ENCODE peak calls at places on chromosomes 16 and 17, in ten cellular contexts. F is GM10248, N is Peyer's patch, R is WTC11, Z is mesothelial cell of epicardium, E is BE2C, J is kidney epithelial cell, Y is fibroblast of villous mesenchyme, L is progenitor cell of endocrine pancreas, T is tibial artery. U is an unnamed sample.

GRCh38 chr17:34981538-34982241 is 1.4 kb downstream of the LIG3 start:
- DNase-seq in F (no peak), N (no peak), R (no peak), Z (no peak), E (no peak), J (no peak), Y (peak), L (no peak), T (no peak), U (no peak)

GRCh38 chr16:31427441-31428276 is 501 bp downstream of the COX6A2 start:
- DNase-seq in F (peak), N (peak), R (peak), Z (no peak), E (no peak), J (no peak), Y (peak), L (no peak), T (peak), U (no peak)

GRCh38 chr17:80475949-80476876 is at the start of gene NPTX1:
- DNase-seq in F (no peak), N (no peak), R (no peak), Z (peak), E (no peak), J (no peak), Y (no peak), L (no peak), T (no peak), U (no peak)

GRCh38 chr16:23607740-23608139 is 11.6 kb upstream of the NDUFAB1 start:
- DNase-seq in F (no peak), N (no peak), R (no peak), Z (no peak), E (no peak), J (no peak), Y (no peak), L (no peak), T (no peak), U (no peak)

GRCh38 chr17:66446419-66446818 is 144.0 kb downstream of the PRKCA start:
- DNase-seq in F (no peak), N (no peak), R (no peak), Z (no peak), E (no peak), J (no peak), Y (no peak), L (no peak), T (no peak), U (no peak)

GRCh38 chr17:74325743-74326379 is at the start of gene KIF19:
- DNase-seq in F (peak), N (peak), R (peak), Z (peak), E (peak), J (no peak), Y (no peak), L (peak), T (no peak), U (peak)

GRCh38 chr16:21708533-21709115 is 44.9 kb downstream of the OTOA start:
- DNase-seq in F (peak), N (peak), R (peak), Z (peak), E (peak), J (peak), Y (peak), L (peak), T (peak), U (peak)

GRCh38 chr17:9911089-9911488 is 6.0 kb upstream of the RCVRN start:
- DNase-seq in F (no peak), N (no peak), R (no peak), Z (no peak), E (no peak), J (no peak), Y (no peak), L (no peak), T (no peak), U (no peak)

GRCh38 chr16:87765473-87765775 is 362 bp downstream of the KLHDC4 start:
- DNase-seq in F (peak), N (no peak), R (no peak), Z (no peak), E (no peak), J (no peak), Y (no peak), L (no peak), T (no peak), U (no peak)

GRCh38 chr17:82302498-82302963 is 14.9 kb downstream of the CD7 start:
- DNase-seq in F (no peak), N (no peak), R (no peak), Z (no peak), E (no peak), J (no peak), Y (no peak), L (no peak), T (no peak), U (no peak)

GRCh38 chr16:89408315-89408714 is 82.0 kb downstream of the ANKRD11 start:
- DNase-seq in F (no peak), N (no peak), R (no peak), Z (no peak), E (no peak), J (no peak), Y (no peak), L (no peak), T (no peak), U (no peak)

GRCh38 chr17:65463242-65463641 is 98.2 kb downstream of the AXIN2 start:
- DNase-seq in F (no peak), N (no peak), R (no peak), Z (no peak), E (no peak), J (no peak), Y (peak), L (no peak), T (peak), U (no peak)

GRCh38 chr17:80872011-80872929 is 119.4 kb upstream of the CHMP6 start:
- DNase-seq in F (no peak), N (peak), R (peak), Z (no peak), E (no peak), J (no peak), Y (no peak), L (no peak), T (no peak), U (no peak)

GRCh38 chr16:53068423-53068833 is 13.6 kb downstream of the CHD9 start:
- DNase-seq in F (no peak), N (no peak), R (no peak), Z (no peak), E (no peak), J (no peak), Y (no peak), L (no peak), T (no peak), U (no peak)

GRCh38 chr17:66676421-66676820 is 158.5 kb upstream of the CACNG5 start:
- DNase-seq in F (no peak), N (peak), R (no peak), Z (no peak), E (no peak), J (no peak), Y (no peak), L (no peak), T (no peak), U (no peak)

GRCh38 chr16:79707867-79708266 is 107.3 kb upstream of the MAF start:
- DNase-seq in F (no peak), N (peak), R (no peak), Z (no peak), E (no peak), J (no peak), Y (no peak), L (no peak), T (peak), U (no peak)

GRCh38 chr17:10106067-10106466 is 92.3 kb downstream of the GAS7 start:
- DNase-seq in F (no peak), N (no peak), R (no peak), Z (no peak), E (no peak), J (no peak), Y (no peak), L (no peak), T (no peak), U (no peak)

GRCh38 chr16:58299757-58300349 is 5.0 kb upstream of the PRSS54 start:
- DNase-seq in F (no peak), N (no peak), R (peak), Z (no peak), E (peak), J (no peak), Y (peak), L (no peak), T (no peak), U (no peak)

GRCh38 chr16:22297871-22298733 is 893 bp downstream of the POLR3E start:
- DNase-seq in F (peak), N (no peak), R (peak), Z (peak), E (peak), J (peak), Y (peak), L (peak), T (peak), U (peak)

GRCh38 chr17:31321481-31321880 is at the start of gene EVI2A:
- DNase-seq in F (peak), N (no peak), R (no peak), Z (no peak), E (no peak), J (peak), Y (peak), L (no peak), T (peak), U (no peak)

GRCh38 chr17:66399441-66399840 is 97.0 kb downstream of the PRKCA start:
- DNase-seq in F (no peak), N (no peak), R (no peak), Z (no peak), E (no peak), J (no peak), Y (no peak), L (no peak), T (no peak), U (no peak)

GRCh38 chr16:66408181-66409048 is 18.7 kb upstream of the BEAN1 start:
- DNase-seq in F (no peak), N (no peak), R (no peak), Z (peak), E (peak), J (peak), Y (peak), L (no peak), T (no peak), U (no peak)

GRCh38 chr16:81485225-81485624 is 40.6 kb downstream of the CMIP start:
- DNase-seq in F (no peak), N (no peak), R (no peak), Z (no peak), E (no peak), J (no peak), Y (no peak), L (no peak), T (no peak), U (no peak)

GRCh38 chr17:81910840-81911276 is 341 bp downstream of the PCYT2 start:
- DNase-seq in F (no peak), N (no peak), R (no peak), Z (peak), E (no peak), J (no peak), Y (no peak), L (no peak), T (no peak), U (no peak)

GRCh38 chr16:30131869-30132475 is 9.0 kb upstream of the MAPK3 start:
- DNase-seq in F (no peak), N (no peak), R (no peak), Z (no peak), E (no peak), J (no peak), Y (peak), L (no peak), T (no peak), U (no peak)

GRCh38 chr16:10107081-10107480 is 75.1 kb downstream of the GRIN2A start:
- DNase-seq in F (no peak), N (no peak), R (no peak), Z (no peak), E (no peak), J (no peak), Y (no peak), L (no peak), T (no peak), U (no peak)

GRCh38 chr17:72572604-72573491 is 452.0 kb downstream of the SOX9 start:
- DNase-seq in F (no peak), N (peak), R (no peak), Z (no peak), E (no peak), J (no peak), Y (peak), L (no peak), T (no peak), U (no peak)

GRCh38 chr17:4006165-4006589 is 41.9 kb upstream of the ATP2A3 start:
- DNase-seq in F (no peak), N (peak), R (no peak), Z (no peak), E (no peak), J (no peak), Y (no peak), L (no peak), T (no peak), U (no peak)

GRCh38 chr16:2475413-2476344 is 752 bp downstream of the TBC1D24 start:
- DNase-seq in F (no peak), N (no peak), R (peak), Z (no peak), E (no peak), J (no peak), Y (no peak), L (no peak), T (no peak), U (no peak)

GRCh38 chr16:2477327-2477726 is 2.4 kb downstream of the TBC1D24 start:
- DNase-seq in F (no peak), N (no peak), R (no peak), Z (no peak), E (no peak), J (no peak), Y (no peak), L (no peak), T (no peak), U (no peak)

GRCh38 chr16:2476345-2476720 is 1.4 kb downstream of the TBC1D24 start:
- DNase-seq in F (no peak), N (no peak), R (no peak), Z (no peak), E (no peak), J (no peak), Y (no peak), L (no peak), T (no peak), U (no peak)

GRCh38 chr16:2476741-2477140 is 1.8 kb downstream of the TBC1D24 start:
- DNase-seq in F (no peak), N (no peak), R (no peak), Z (no peak), E (no peak), J (no peak), Y (no peak), L (no peak), T (no peak), U (no peak)

GRCh38 chr16:2478273-2478672 is 3.3 kb downstream of the TBC1D24 start:
- DNase-seq in F (no peak), N (no peak), R (no peak), Z (no peak), E (no peak), J (no peak), Y (no peak), L (no peak), T (no peak), U (no peak)
- TF ChIP-seq CTCF in F (no peak), N (no peak), R (no peak), Z (no peak), E (no peak), J (no peak), Y (no peak), L (no peak), T (no peak), U (no peak)

GRCh38 chr17:21525464-21526130 is 149.4 kb downstream of the KCNJ12 start:
- DNase-seq in F (no peak), N (no peak), R (no peak), Z (no peak), E (no peak), J (no peak), Y (no peak), L (no peak), T (no peak), U (no peak)
- TF ChIP-seq CTCF in F (no peak), N (no peak), R (no peak), Z (no peak), E (peak), J (no peak), Y (peak), L (peak), T (no peak), U (no peak)

DNA sequence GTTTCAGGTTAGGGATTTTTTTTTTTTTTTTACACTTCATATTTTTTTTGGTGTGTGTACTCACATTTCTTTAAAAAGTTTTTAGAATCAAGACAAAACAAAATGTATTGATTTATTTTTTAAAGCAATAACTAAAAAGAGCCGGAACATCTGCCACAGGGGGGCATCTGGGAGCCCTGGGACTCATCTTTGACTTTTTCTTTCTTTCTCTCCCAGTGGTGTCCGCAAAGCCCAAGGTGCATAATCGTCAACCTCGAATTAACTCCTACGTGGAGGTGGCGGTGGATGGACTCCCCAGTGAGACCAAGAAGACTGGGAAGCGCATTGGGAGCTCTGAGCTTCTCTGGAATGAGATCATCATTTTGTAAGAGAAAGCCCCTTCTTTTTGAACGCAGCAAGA is 36.3 kb downstream of the WWP2 start:
- DNase-seq in F (no peak), N (no peak), R (no peak), Z (no peak), E (peak), J (no peak), Y (peak), L (no peak), T (no peak), U (no peak)
- TF ChIP-seq CTCF in F (no peak), N (no peak), R (no peak), Z (no peak), E (peak), J (peak), Y (peak), L (peak), T (peak), U (peak)

DNA sequence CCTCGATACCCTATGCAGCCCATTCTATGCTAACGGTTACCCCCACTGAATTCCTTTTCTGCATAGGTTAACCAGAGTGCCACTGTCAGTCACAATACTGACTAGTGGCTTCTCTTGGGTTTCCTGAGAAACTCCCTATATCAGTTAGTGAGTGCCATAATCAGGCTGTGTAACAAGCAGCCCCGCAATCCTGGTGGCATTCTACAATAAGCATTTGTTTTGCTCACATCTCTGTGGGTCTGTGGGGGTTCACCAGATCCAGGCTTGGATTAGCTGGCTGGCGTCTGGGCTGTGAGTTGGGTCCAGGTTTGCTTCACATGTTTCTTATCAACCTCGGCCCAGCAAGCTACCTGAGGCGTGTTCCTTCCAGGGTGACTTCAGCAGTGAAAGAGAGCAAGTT is 42.4 kb downstream of the TMEM235 start:
- DNase-seq in F (no peak), N (no peak), R (no peak), Z (no peak), E (no peak), J (no peak), Y (no peak), L (no peak), T (no peak), U (no peak)
- TF ChIP-seq CTCF in F (no peak), N (no peak), R (no peak), Z (no peak), E (no peak), J (no peak), Y (no peak), L (no peak), T (no peak), U (no peak)

GRCh38 chr16:64950262-64950661 is 171.6 kb downstream of the CDH11 start:
- DNase-seq in F (no peak), N (no peak), R (peak), Z (no peak), E (no peak), J (no peak), Y (no peak), L (no peak), T (no peak), U (no peak)
- TF ChIP-seq CTCF in F (no peak), N (no peak), R (peak), Z (no peak), E (peak), J (peak), Y (no peak), L (peak), T (no peak), U (no peak)

GRCh38 chr16:12413393-12413792 is 390.3 kb downstream of the CPPED1 start:
- DNase-seq in F (no peak), N (no peak), R (no peak), Z (no peak), E (no peak), J (no peak), Y (no peak), L (no peak), T (no peak), U (no peak)
- TF ChIP-seq CTCF in F (no peak), N (no peak), R (no peak), Z (no peak), E (no peak), J (no peak), Y (no peak), L (no peak), T (no peak), U (no peak)

DNA sequence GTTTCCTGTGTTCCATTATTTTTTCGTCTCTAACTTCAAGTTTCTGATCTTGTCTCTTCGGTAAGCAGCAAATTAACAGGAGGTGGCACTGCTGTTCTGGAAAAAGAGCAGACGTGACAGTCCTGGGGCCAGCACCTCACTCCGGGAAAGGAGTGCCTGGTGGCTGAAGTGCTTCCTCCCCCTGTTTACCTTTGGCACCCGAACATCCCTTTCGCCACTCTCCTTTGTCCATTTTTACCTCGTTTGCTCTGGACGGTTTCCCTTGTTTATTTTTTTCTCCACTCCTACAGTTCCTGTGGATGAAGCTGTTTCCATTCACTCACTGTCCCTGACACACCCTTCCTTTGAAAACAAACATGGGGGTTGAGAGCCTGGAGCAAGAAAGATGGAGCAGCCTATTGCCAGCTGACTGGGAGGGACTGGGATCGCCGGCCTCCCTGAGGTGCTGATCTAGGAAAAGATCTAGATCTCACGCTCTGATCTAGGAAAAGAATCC is 12.6 kb downstream of the SAP30BP start:
- DNase-seq in F (no peak), N (no peak), R (no peak), Z (no peak), E (no peak), J (no peak), Y (peak), L (no peak), T (no peak), U (no peak)
- TF ChIP-seq CTCF in F (no peak), N (no peak), R (no peak), Z (no peak), E (no peak), J (no peak), Y (peak), L (no peak), T (peak), U (no peak)

GRCh38 chr17:20095366-20096080 is 86.4 kb downstream of the SPECC1 start:
- DNase-seq in F (no peak), N (no peak), R (peak), Z (no peak), E (peak), J (peak), Y (peak), L (peak), T (peak), U (peak)
- TF ChIP-seq CTCF in F (no peak), N (no peak), R (no peak), Z (no peak), E (peak), J (peak), Y (peak), L (peak), T (peak), U (peak)